ENCODE peak calls at places on chromosomes 12 and 14, in six cellular contexts. O is MV-4-11, M is T-helper 2 cell, U is WERI-Rb-1, K is heart left ventricle, P is DMS153. B is an unnamed sample.

GRCh38 chr12:26037615-26038180 is 79.2 kb downstream of the RASSF8 start:
- DNase-seq in O (peak; percentile 13), M (no peak), U (no peak), K (no peak), P (no peak), B (no peak)

GRCh38 chr14:96255501-96256366 is at the start of gene BDKRB1:
- DNase-seq in O (no peak), M (no peak), U (no peak), K (no peak), P (no peak), B (no peak)

GRCh38 chr12:15829949-15830348 is 40.8 kb upstream of the EPS8 start:
- DNase-seq in O (no peak), M (no peak), U (no peak), K (peak; percentile 20), P (no peak), B (no peak)

GRCh38 chr14:91891721-91892220 is 24.4 kb upstream of the TC2N start:
- DNase-seq in O (no peak), M (no peak), U (no peak), K (no peak), P (no peak), B (no peak)

GRCh38 chr12:122981036-122981471 is 573 bp downstream of the ARL6IP4 start:
- DNase-seq in O (no peak), M (no peak), U (no peak), K (no peak), P (no peak), B (no peak)

GRCh38 chr12:103326190-103326589 is 169.6 kb downstream of the C12orf42 start:
- DNase-seq in O (no peak), M (no peak), U (peak; percentile 14), K (no peak), P (no peak), B (peak; percentile 17)

GRCh38 chr14:60757617-60758016 is 23.1 kb downstream of the MNAT1 start:
- DNase-seq in O (peak; percentile 50), M (no peak), U (no peak), K (no peak), P (no peak), B (no peak)

GRCh38 chr12:70049596-70050360 is 193.5 kb upstream of the CNOT2 start:
- DNase-seq in O (peak; percentile 65), M (no peak), U (no peak), K (no peak), P (no peak), B (no peak)

GRCh38 chr12:112005419-112006395 is 7.3 kb downstream of the TMEM116 start:
- DNase-seq in O (peak; percentile 24), M (no peak), U (peak; percentile 39), K (no peak), P (no peak), B (no peak)

GRCh38 chr14:33949051-33950037 is 1.5 kb downstream of the EGLN3 start:
- DNase-seq in O (no peak), M (no peak), U (no peak), K (no peak), P (no peak), B (no peak)

GRCh38 chr12:32115404-32116104 is 8.9 kb downstream of the BICD1 start:
- DNase-seq in O (peak; percentile 57), M (no peak), U (no peak), K (peak; percentile 81), P (peak; percentile 47), B (peak; percentile 62)

GRCh38 chr12:122951406-122951805 is 14.9 kb downstream of the ABCB9 start:
- DNase-seq in O (no peak), M (no peak), U (no peak), K (no peak), P (no peak), B (no peak)

GRCh38 chr14:102182901-102183619 is 43.4 kb downstream of the WDR20 start:
- DNase-seq in O (no peak), M (no peak), U (no peak), K (no peak), P (no peak), B (no peak)

GRCh38 chr12:109053382-109054123 is 1.2 kb downstream of the USP30 start:
- DNase-seq in O (peak; percentile 30), M (no peak), U (peak; percentile 71), K (no peak), P (no peak), B (no peak)